ENCODE peak calls at places on chromosomes 1 and 21, in four cellular contexts. C, G, P and E are unnamed samples.

GRCh38 chr1:62336638-62337534 is 17.7 kb upstream of the KANK4 start:
- DNase-seq in C (no peak), G (no peak), P (no peak), E (no peak)

GRCh38 chr1:200042119-200042436 is 14.6 kb downstream of the NR5A2 start:
- DNase-seq in C (peak), G (no peak), P (no peak), E (no peak)

GRCh38 chr21:16117851-16118592 is 388.2 kb downstream of the USP25 start:
- DNase-seq in C (no peak), G (no peak), P (no peak), E (no peak)

GRCh38 chr1:159436469-159436868 is 3.1 kb upstream of the OR10J1 start:
- DNase-seq in C (no peak), G (no peak), P (no peak), E (no peak)

GRCh38 chr1:215501496-215501895 is 65.6 kb upstream of the KCTD3 start:
- DNase-seq in C (no peak), G (no peak), P (no peak), E (no peak)

GRCh38 chr1:41486053-41486891 is 1.8 kb upstream of the EDN2 start:
- DNase-seq in C (no peak), G (no peak), P (peak), E (no peak)

GRCh38 chr21:41767606-41768370 is 936 bp upstream of the RIPK4 start:
- DNase-seq in C (no peak), G (no peak), P (no peak), E (no peak)

GRCh38 chr1:59692591-59692990 is 122.2 kb upstream of the HOOK1 start:
- DNase-seq in C (peak), G (no peak), P (no peak), E (no peak)

GRCh38 chr1:202954057-202954745 is 3.9 kb downstream of the ADIPOR1 start:
- DNase-seq in C (no peak), G (no peak), P (no peak), E (no peak)

GRCh38 chr1:156618853-156619581 is at the start of gene HAPLN2:
- DNase-seq in C (no peak), G (no peak), P (no peak), E (no peak)

GRCh38 chr1:95451054-95451453 is 217.0 kb downstream of the RWDD3 start:
- DNase-seq in C (no peak), G (no peak), P (no peak), E (no peak)

GRCh38 chr1:201584510-201584991 is 45.6 kb downstream of the NAV1 start:
- DNase-seq in C (no peak), G (no peak), P (no peak), E (no peak)

GRCh38 chr1:183945432-183946308 is 91.9 kb downstream of the COLGALT2 start:
- DNase-seq in C (no peak), G (peak), P (no peak), E (no peak)

GRCh38 chr1:103341377-103341880 is 184.1 kb upstream of the RNPC3 start:
- DNase-seq in C (no peak), G (no peak), P (no peak), E (no peak)

GRCh38 chr1:228225740-228226139 is 17.9 kb downstream of the OBSCN start:
- DNase-seq in C (no peak), G (no peak), P (no peak), E (no peak)

GRCh38 chr1:36199934-36200741 is 24.1 kb upstream of the THRAP3 start:
- DNase-seq in C (no peak), G (no peak), P (no peak), E (peak)

GRCh38 chr1:113783254-113784103 is 24.2 kb upstream of the PHTF1 start:
- DNase-seq in C (no peak), G (peak), P (peak), E (no peak)

GRCh38 chr1:30852026-30852425 is 56.5 kb downstream of the SDC3 start:
- DNase-seq in C (no peak), G (no peak), P (no peak), E (no peak)

GRCh38 chr1:92324784-92325183 is 25.9 kb downstream of the RPAP2 start:
- DNase-seq in C (no peak), G (no peak), P (no peak), E (no peak)

GRCh38 chr1:21874328-21874727 is 62.3 kb downstream of the LDLRAD2 start:
- DNase-seq in C (no peak), G (no peak), P (no peak), E (no peak)

GRCh38 chr21:43364851-43365424 is 62.0 kb downstream of the SIK1 start:
- DNase-seq in C (no peak), G (no peak), P (no peak), E (no peak)

GRCh38 chr1:109546311-109547109 is 1.9 kb upstream of the GNAI3 start:
- DNase-seq in C (peak), G (peak), P (peak), E (peak)

GRCh38 chr1:57411262-57411661 is 12.6 kb downstream of the DAB1 start:
- DNase-seq in C (no peak), G (no peak), P (no peak), E (peak)

DNA sequence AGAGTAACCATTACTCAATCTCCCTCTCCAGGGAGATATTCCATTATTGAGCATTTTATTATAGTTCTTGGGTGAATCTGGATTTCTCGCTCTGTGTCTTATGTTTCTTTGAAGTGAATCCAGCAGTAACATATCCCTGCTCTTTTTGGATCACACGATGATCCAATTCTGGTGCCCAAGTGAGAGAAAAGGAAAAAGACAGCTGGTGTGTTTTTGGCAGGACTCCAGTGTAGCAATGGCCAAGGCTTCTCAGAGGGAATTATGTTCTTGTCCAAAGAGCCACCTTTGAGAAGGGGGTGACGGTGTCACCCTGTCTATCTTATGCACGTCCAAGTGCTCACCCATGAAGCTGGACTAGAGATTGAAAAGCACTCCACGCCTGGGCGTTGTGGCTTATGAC is 140.3 kb upstream of the ERRFI1 start:
- DNase-seq in C (no peak), G (no peak), P (no peak), E (no peak)
- TF ChIP-seq JUND in C (no peak), G (no peak), P (no peak), E (no peak)

DNA sequence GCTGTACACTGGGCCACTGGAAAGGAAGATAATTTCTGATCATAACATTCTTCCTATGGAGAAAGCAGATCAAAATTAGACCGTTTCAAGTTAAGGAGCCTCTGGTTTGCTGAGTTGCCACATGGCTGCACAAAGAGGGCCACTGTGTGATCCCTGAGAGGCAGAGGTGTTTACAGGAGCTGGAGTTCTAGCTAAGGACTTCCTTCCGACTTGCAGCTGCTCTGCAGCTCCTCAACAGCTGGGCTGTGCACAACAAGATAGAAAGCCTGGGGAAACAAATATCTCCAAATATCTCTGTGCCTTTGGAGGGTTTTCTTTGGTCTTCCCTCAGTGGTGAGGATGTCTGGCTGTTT is 26.8 kb downstream of the GADD45A start:
- DNase-seq in C (no peak), G (peak), P (no peak), E (no peak)
- TF ChIP-seq JUND in C (no peak), G (no peak), P (no peak), E (no peak)

GRCh38 chr1:20704390-20705301 is 13.2 kb downstream of the KIF17 start:
- DNase-seq in C (no peak), G (no peak), P (no peak), E (no peak)
- TF ChIP-seq JUND in C (no peak), G (no peak), P (no peak), E (no peak)

DNA sequence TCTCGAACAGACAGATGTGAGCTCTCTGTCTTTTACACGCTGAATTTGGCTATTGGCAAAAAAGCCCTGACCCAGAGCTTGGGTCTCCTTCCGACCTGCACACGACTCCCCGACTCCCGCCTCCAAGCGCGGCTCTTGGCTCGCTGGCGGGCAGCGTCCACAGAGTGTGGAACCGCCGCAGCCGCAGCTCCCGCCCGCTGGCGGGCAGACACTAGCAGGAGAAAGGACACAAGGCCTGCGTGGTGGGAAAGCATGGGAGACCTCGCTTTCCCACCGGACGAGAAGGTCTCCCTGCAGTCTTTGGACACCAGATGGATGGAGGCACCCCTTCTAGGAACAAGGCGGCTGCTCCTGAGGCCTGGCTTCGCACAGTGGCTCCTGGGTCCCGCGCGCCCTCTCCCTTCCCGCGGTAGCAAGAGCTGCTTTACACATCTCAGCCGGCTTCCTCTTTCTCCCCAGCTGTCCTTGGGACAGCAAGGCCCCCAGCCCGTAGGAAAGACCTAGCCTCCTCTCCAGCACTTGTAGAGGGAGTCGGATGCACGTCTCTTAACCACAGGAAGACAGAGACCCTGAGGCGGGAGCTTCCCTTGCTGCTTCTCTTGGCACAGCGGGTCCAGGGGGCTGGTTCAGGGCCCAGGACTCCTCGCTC is 92.1 kb downstream of the PRKAB2 start:
- DNase-seq in C (peak), G (no peak), P (no peak), E (no peak)
- TF ChIP-seq JUND in C (no peak), G (no peak), P (no peak), E (no peak)

GRCh38 chr21:40615503-40616376 is 231.2 kb downstream of the DSCAM start:
- DNase-seq in C (no peak), G (no peak), P (no peak), E (no peak)
- TF ChIP-seq JUND in C (no peak), G (no peak), P (no peak), E (no peak)

DNA sequence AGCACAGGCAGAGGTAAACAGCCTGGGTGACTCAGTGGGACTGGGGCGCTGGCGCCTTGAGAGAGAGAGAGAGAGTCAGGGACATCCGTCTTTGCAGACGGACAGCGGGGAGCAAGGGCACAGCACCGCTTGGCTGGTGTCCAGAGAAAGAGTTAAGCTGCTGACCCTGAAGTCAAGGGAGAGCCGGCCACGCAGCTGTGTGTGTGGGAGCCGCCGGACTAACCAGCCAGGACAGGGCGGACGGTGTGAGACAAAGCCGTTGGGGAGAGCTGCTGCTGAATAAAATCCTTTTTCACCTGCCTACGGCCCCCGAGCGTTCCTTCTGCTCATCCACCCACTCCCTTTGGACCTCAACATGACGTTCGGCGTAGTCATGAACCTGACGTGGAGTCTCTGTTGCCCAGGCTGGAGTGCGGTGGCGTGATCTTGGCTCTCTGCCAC is 14.5 kb downstream of the CFAP74 start:
- DNase-seq in C (peak), G (peak), P (no peak), E (no peak)
- TF ChIP-seq JUND in C (no peak), G (no peak), P (no peak), E (no peak)

DNA sequence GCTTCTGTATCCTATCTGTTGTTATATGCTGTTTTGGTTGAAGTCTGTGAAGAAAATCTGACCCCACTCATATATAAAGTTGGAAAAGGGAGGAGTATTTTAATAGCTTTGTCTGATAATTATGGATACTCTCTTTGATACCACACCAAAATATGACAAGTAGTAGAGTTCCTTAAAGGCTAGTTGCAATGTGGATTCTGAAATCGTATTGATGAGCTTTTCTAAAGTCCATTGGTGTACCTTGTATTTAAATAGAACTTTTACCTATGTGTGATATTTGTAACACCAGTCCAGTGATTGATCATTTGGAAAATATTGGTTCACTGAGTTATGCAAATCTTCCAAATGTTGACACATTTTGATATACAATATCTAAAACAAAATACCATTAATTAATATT is 7.7 kb downstream of the GAS5 start:
- DNase-seq in C (no peak), G (no peak), P (no peak), E (no peak)
- TF ChIP-seq JUND in C (no peak), G (no peak), P (no peak), E (no peak)

GRCh38 chr21:37644666-37645065 is 271.6 kb downstream of the KCNJ6 start:
- DNase-seq in C (no peak), G (no peak), P (no peak), E (no peak)

GRCh38 chr21:37645848-37646247 is 270.4 kb downstream of the KCNJ6 start:
- DNase-seq in C (no peak), G (no peak), P (no peak), E (no peak)

GRCh38 chr21:37639756-37640155 is 273.2 kb downstream of the DYRK1A start:
- DNase-seq in C (no peak), G (no peak), P (no peak), E (no peak)

GRCh38 chr21:37647781-37648180 is 268.5 kb downstream of the KCNJ6 start:
- DNase-seq in C (no peak), G (no peak), P (no peak), E (no peak)

GRCh38 chr21:37642493-37642892 is 273.8 kb downstream of the KCNJ6 start:
- DNase-seq in C (no peak), G (peak), P (no peak), E (peak)
- TF ChIP-seq JUND in C (no peak), G (no peak), P (no peak), E (no peak)